ENCODE peak calls at places on chromosomes 11 and 22, in ten cellular contexts. P is psoas muscle; S is GM23248; K is GM12878; Z is heart right ventricle; F is MM.1S; C is mesendoderm; I is cardiac muscle cell; Y is pancreas; N is CD8-positive, alpha-beta memory T cell. D is an unnamed sample.

GRCh38 chr11:72525466-72525865 is 91.1 kb upstream of the CLPB start:
- DNase-seq in Z (no peak), S (peak; percentile 32), N (no peak), I (no peak), P (peak; percentile 52), C (peak; percentile 51), K (no peak), Y (no peak), F (no peak), D (no peak)

GRCh38 chr22:46363611-46364321 is 28.3 kb downstream of the TRMU start:
- DNase-seq in F (no peak), Z (no peak), Y (peak; percentile 69), C (no peak), K (no peak), I (no peak), N (no peak), S (no peak), P (no peak), D (no peak)

GRCh38 chr11:12214751-12215150 is 104.4 kb downstream of the MICAL2 start:
- DNase-seq in S (peak; percentile 60), P (no peak), I (no peak), F (no peak), Z (no peak), N (no peak), C (no peak), K (no peak), Y (no peak), D (no peak)

GRCh38 chr11:80346660-80347059 is 905.8 kb upstream of the TENM4 start:
- DNase-seq in C (no peak), S (no peak), I (peak; percentile 2), Z (no peak), P (no peak), F (no peak), K (no peak), Y (no peak), N (no peak), D (no peak)

GRCh38 chr22:31647516-31647915 is 14.5 kb downstream of the PISD start:
- DNase-seq in Y (no peak), P (no peak), F (no peak), I (no peak), C (no peak), Z (no peak), K (no peak), N (no peak), S (peak; percentile 95), D (no peak)

GRCh38 chr11:76159983-76160661 is 46.2 kb downstream of the WNT11 start:
- DNase-seq in Z (no peak), C (no peak), F (no peak), S (no peak), P (no peak), Y (peak; percentile 61), K (no peak), N (no peak), I (no peak), D (no peak)

GRCh38 chr11:16902979-16903378 is 111.2 kb downstream of the PLEKHA7 start:
- DNase-seq in F (peak; percentile 49), Z (no peak), I (no peak), P (no peak), N (no peak), K (peak; percentile 65), C (no peak), S (no peak), Y (no peak), D (no peak)

GRCh38 chr11:31655483-31655882 is 145.9 kb downstream of the ELP4 start:
- DNase-seq in S (peak; percentile 82), I (no peak), C (peak; percentile 29), Y (no peak), N (no peak), F (no peak), P (no peak), K (no peak), Z (no peak), D (no peak)

GRCh38 chr11:134475951-134476350 is 63.9 kb upstream of the B3GAT1 start:
- DNase-seq in Z (no peak), P (no peak), F (no peak), K (no peak), I (no peak), N (no peak), C (no peak), Y (no peak), S (no peak), D (no peak)

GRCh38 chr11:103344886-103345285 is 235.7 kb downstream of the DYNC2H1 start:
- DNase-seq in Y (no peak), I (no peak), F (no peak), Z (no peak), K (no peak), S (no peak), P (no peak), N (no peak), C (no peak), D (no peak)

GRCh38 chr11:18322818-18323570 is 627 bp downstream of the GTF2H1 start:
- DNase-seq in Y (no peak), S (peak; percentile 28), K (no peak), F (no peak), I (no peak), P (no peak), N (no peak), Z (no peak), C (peak; percentile 30), D (no peak)

GRCh38 chr11:74577624-74578396 is 14.6 kb upstream of the POLD3 start:
- DNase-seq in S (peak; percentile 27), P (no peak), N (no peak), K (no peak), Z (no peak), Y (no peak), C (no peak), I (peak; percentile 21), F (no peak), D (no peak)

GRCh38 chr11:46641639-46642038 is 24.3 kb downstream of the ATG13 start:
- DNase-seq in Y (no peak), K (no peak), N (no peak), S (no peak), F (no peak), P (no peak), C (no peak), Z (no peak), I (no peak), D (no peak)

GRCh38 chr11:46637546-46637945 is 20.2 kb downstream of the ATG13 start:
- DNase-seq in P (no peak), Y (no peak), S (no peak), N (no peak), Z (no peak), K (no peak), F (no peak), C (no peak), I (no peak), D (no peak)

GRCh38 chr11:46639197-46639839 is 22.0 kb downstream of the ATG13 start:
- DNase-seq in I (no peak), Z (no peak), Y (no peak), N (no peak), K (no peak), S (no peak), P (no peak), C (no peak), F (no peak), D (no peak)

GRCh38 chr11:46642627-46643335 is 25.4 kb downstream of the ATG13 start:
- DNase-seq in Z (no peak), K (no peak), P (no peak), F (no peak), Y (no peak), I (no peak), C (peak; percentile 35), S (no peak), N (peak; percentile 43), D (no peak)

DNA sequence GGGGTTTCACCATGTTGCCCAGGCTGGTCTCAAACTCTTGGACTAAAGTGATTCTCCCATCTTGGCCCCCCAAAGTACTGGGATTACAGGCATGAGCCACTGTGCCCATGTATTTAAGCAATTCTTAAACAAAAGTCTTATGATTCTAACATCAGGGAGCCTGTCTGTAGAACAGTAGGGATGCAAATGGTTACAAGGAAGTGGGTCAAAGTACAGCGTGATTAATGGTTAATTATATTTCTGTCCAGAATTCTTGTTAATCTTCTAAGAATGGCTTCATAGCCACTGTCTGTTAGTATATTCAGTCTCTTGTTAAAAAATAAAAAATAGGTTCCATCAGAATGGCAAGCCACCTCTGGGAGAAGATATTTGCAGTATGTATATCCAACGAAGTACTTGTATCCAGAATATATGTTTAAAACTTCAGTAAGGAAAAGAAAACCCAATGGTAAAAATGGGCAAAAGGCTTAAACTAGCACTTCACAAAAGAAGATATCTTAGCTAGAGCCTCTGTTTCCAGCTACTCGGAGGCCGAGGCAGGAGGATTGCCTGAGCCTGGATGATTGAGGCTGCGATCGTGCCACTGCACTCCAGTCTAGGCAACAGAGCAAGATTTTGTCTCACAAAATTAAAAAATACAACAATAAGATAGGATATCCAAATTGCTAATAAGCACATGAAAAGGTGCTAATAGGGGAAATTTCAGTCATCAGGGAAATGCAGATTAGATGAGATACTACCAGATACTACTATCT is 22.9 kb downstream of the ATG13 start:
- DNase-seq in P (no peak), I (no peak), K (no peak), Z (no peak), F (no peak), N (no peak), Y (no peak), S (no peak), C (no peak), D (no peak)
- H3K4me1 ChIP-seq in P (no peaks in the 10 kb centered on the region), I (no peaks in the 10 kb centered on the region), K (no peaks in the 10 kb centered on the region), Z (no peaks in the 10 kb centered on the region), F (no peaks in the 10 kb centered on the region), N (no peaks in the 10 kb centered on the region), Y (no peaks in the 10 kb centered on the region), S (no peaks in the 10 kb centered on the region), C (no peaks in the 10 kb centered on the region), D (no peaks in the 10 kb centered on the region)

DNA sequence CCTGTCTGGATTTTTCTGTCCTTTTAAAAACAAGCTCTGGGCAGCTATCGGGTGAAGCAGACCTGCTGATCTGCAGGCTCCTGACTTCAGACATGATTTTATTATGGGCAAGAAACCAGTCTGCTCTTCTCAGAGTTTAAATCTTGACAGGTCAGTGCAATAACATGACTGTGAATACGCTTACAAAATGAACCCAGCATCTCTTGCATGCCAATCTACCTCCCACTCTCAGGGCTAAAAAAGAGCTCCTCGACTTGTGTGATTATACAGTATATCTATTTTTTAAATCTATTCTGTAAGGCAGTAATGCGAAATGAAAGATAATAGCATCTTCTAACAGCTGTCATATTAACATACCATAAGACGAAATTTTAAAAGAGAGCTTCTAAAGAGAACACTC is 18.7 kb upstream of the ASPHD2 start:
- DNase-seq in I (no peak), N (no peak), Y (no peak), K (no peak), S (no peak), P (no peak), C (no peak), Z (no peak), F (no peak), D (no peak)
- H3K27me3 ChIP-seq in I (peaks cover 6% of the 10 kb centered on the region), N (peaks cover 6% of the 10 kb centered on the region), Y (no peaks in the 10 kb centered on the region), K (no peaks in the 10 kb centered on the region), S (peaks cover 49% of the 10 kb centered on the region), P (no peaks in the 10 kb centered on the region), C (no peaks in the 10 kb centered on the region), Z (peaks cover 30% of the 10 kb centered on the region), F (peaks cover 6% of the 10 kb centered on the region), D (no peaks in the 10 kb centered on the region)

GRCh38 chr11:35142481-35143207 is 3.7 kb downstream of the CD44 start:
- DNase-seq in I (no peak), S (peak; percentile 88), K (no peak), F (peak; percentile 59), C (no peak), P (no peak), N (peak; percentile 55), Y (no peak), Z (no peak), D (no peak)
- H3K27ac ChIP-seq in I (no peak overlapping the region), S (peak overlapping the region; percentile 97), K (peak overlapping the region; percentile 54), F (peak overlapping the region; percentile 95), C (no peak overlapping the region), P (no peak overlapping the region), N (peak overlapping the region; percentile 40), Y (no peak overlapping the region), Z (no peak overlapping the region), D (peak overlapping the region; percentile 88)

GRCh38 chr11:119266517-119267255 is 50.2 kb downstream of the MCAM start:
- DNase-seq in C (no peak), K (no peak), N (peak; percentile 35), F (no peak), P (no peak), Y (no peak), Z (no peak), I (no peak), S (no peak), D (peak; percentile 34)
- H3K4me1 ChIP-seq in C (no peaks in the 10 kb centered on the region), K (peaks cover 18% of the 10 kb centered on the region), N (peaks cover 66% of the 10 kb centered on the region), F (peaks cover 27% of the 10 kb centered on the region), P (peaks cover 25% of the 10 kb centered on the region), Y (no peaks in the 10 kb centered on the region), Z (peaks cover 69% of the 10 kb centered on the region), I (peaks cover 21% of the 10 kb centered on the region), S (peaks cover 26% of the 10 kb centered on the region), D (peaks cover 70% of the 10 kb centered on the region)

D was measured in naive thymus-derived CD4-positive, alpha-beta T cell.